ENCODE peak calls at places on chromosomes 3 and 15, in six cellular contexts. One of them, this sample, is unnamed.

GRCh38 chr15:65115542-65115941 is 542 bp upstream of the UBAP1L start:
- DNase-seq in cardiac muscle cell: no peak
- DNase-seq in activated CD8-positive, alpha-beta memory T cell treated with anti-CD3 and anti-CD28 coated beads for 24 hours: no peak
- DNase-seq in mesenteric fat pad: no peak
- DNase-seq in mucosa of gallbladder: no peak
- DNase-seq in progenitor cell of endocrine pancreas: no peak
- DNase-seq in this sample: no peak

GRCh38 chr3:194640829-194641228 is 7.6 kb upstream of the TMEM44 start:
- DNase-seq in cardiac muscle cell: no peak
- DNase-seq in activated CD8-positive, alpha-beta memory T cell treated with anti-CD3 and anti-CD28 coated beads for 24 hours: peak
- DNase-seq in mesenteric fat pad: no peak
- DNase-seq in mucosa of gallbladder: no peak
- DNase-seq in progenitor cell of endocrine pancreas: no peak
- DNase-seq in this sample: no peak

GRCh38 chr3:195876297-195877031 is 31.9 kb downstream of the TNK2 start:
- DNase-seq in cardiac muscle cell: no peak
- DNase-seq in activated CD8-positive, alpha-beta memory T cell treated with anti-CD3 and anti-CD28 coated beads for 24 hours: no peak
- DNase-seq in mesenteric fat pad: no peak
- DNase-seq in mucosa of gallbladder: peak
- DNase-seq in progenitor cell of endocrine pancreas: no peak
- DNase-seq in this sample: no peak

GRCh38 chr15:49235446-49236207 is 65.6 kb downstream of the GALK2 start:
- DNase-seq in cardiac muscle cell: peak
- DNase-seq in activated CD8-positive, alpha-beta memory T cell treated with anti-CD3 and anti-CD28 coated beads for 24 hours: peak
- DNase-seq in mesenteric fat pad: no peak
- DNase-seq in mucosa of gallbladder: peak
- DNase-seq in progenitor cell of endocrine pancreas: peak
- DNase-seq in this sample: no peak

GRCh38 chr3:16404349-16404895 is 109.1 kb downstream of the RFTN1 start:
- DNase-seq in cardiac muscle cell: no peak
- DNase-seq in activated CD8-positive, alpha-beta memory T cell treated with anti-CD3 and anti-CD28 coated beads for 24 hours: no peak
- DNase-seq in mesenteric fat pad: no peak
- DNase-seq in mucosa of gallbladder: no peak
- DNase-seq in progenitor cell of endocrine pancreas: no peak
- DNase-seq in this sample: no peak

GRCh38 chr3:108983051-108983450 is 29.4 kb upstream of the GUCA1C start:
- DNase-seq in cardiac muscle cell: no peak
- DNase-seq in activated CD8-positive, alpha-beta memory T cell treated with anti-CD3 and anti-CD28 coated beads for 24 hours: no peak
- DNase-seq in mesenteric fat pad: no peak
- DNase-seq in mucosa of gallbladder: no peak
- DNase-seq in progenitor cell of endocrine pancreas: no peak
- DNase-seq in this sample: no peak

GRCh38 chr3:64691051-64691450 is 3.3 kb upstream of the ADAMTS9 start:
- DNase-seq in cardiac muscle cell: no peak
- DNase-seq in activated CD8-positive, alpha-beta memory T cell treated with anti-CD3 and anti-CD28 coated beads for 24 hours: no peak
- DNase-seq in mesenteric fat pad: no peak
- DNase-seq in mucosa of gallbladder: no peak
- DNase-seq in progenitor cell of endocrine pancreas: no peak
- DNase-seq in this sample: no peak

GRCh38 chr3:86221601-86222000 is 769.3 kb downstream of the VGLL3 start:
- DNase-seq in cardiac muscle cell: no peak
- DNase-seq in activated CD8-positive, alpha-beta memory T cell treated with anti-CD3 and anti-CD28 coated beads for 24 hours: no peak
- DNase-seq in mesenteric fat pad: no peak
- DNase-seq in mucosa of gallbladder: no peak
- DNase-seq in progenitor cell of endocrine pancreas: no peak
- DNase-seq in this sample: no peak

GRCh38 chr15:43268111-43269105 is 1.7 kb upstream of the TGM5 start:
- DNase-seq in cardiac muscle cell: peak
- DNase-seq in activated CD8-positive, alpha-beta memory T cell treated with anti-CD3 and anti-CD28 coated beads for 24 hours: no peak
- DNase-seq in mesenteric fat pad: no peak
- DNase-seq in mucosa of gallbladder: no peak
- DNase-seq in progenitor cell of endocrine pancreas: no peak
- DNase-seq in this sample: peak

GRCh38 chr3:13572926-13573623 is 24.1 kb downstream of the FBLN2 start:
- DNase-seq in cardiac muscle cell: no peak
- DNase-seq in activated CD8-positive, alpha-beta memory T cell treated with anti-CD3 and anti-CD28 coated beads for 24 hours: no peak
- DNase-seq in mesenteric fat pad: no peak
- DNase-seq in mucosa of gallbladder: no peak
- DNase-seq in progenitor cell of endocrine pancreas: no peak
- DNase-seq in this sample: no peak

GRCh38 chr3:123285931-123286307 is 84.2 kb downstream of the SEC22A start:
- DNase-seq in cardiac muscle cell: no peak
- DNase-seq in activated CD8-positive, alpha-beta memory T cell treated with anti-CD3 and anti-CD28 coated beads for 24 hours: peak
- DNase-seq in mesenteric fat pad: no peak
- DNase-seq in mucosa of gallbladder: no peak
- DNase-seq in progenitor cell of endocrine pancreas: no peak
- DNase-seq in this sample: no peak

GRCh38 chr15:63016234-63016633 is 26.3 kb upstream of the TPM1 start:
- DNase-seq in cardiac muscle cell: no peak
- DNase-seq in activated CD8-positive, alpha-beta memory T cell treated with anti-CD3 and anti-CD28 coated beads for 24 hours: no peak
- DNase-seq in mesenteric fat pad: no peak
- DNase-seq in mucosa of gallbladder: no peak
- DNase-seq in progenitor cell of endocrine pancreas: no peak
- DNase-seq in this sample: no peak

GRCh38 chr15:85354432-85354831 is 26.0 kb upstream of the AKAP13 start:
- DNase-seq in cardiac muscle cell: no peak
- DNase-seq in activated CD8-positive, alpha-beta memory T cell treated with anti-CD3 and anti-CD28 coated beads for 24 hours: no peak
- DNase-seq in mesenteric fat pad: no peak
- DNase-seq in mucosa of gallbladder: no peak
- DNase-seq in progenitor cell of endocrine pancreas: no peak
- DNase-seq in this sample: no peak

GRCh38 chr3:36937492-36937891 is 7.4 kb downstream of the TRANK1 start:
- DNase-seq in cardiac muscle cell: no peak
- DNase-seq in activated CD8-positive, alpha-beta memory T cell treated with anti-CD3 and anti-CD28 coated beads for 24 hours: peak
- DNase-seq in mesenteric fat pad: no peak
- DNase-seq in mucosa of gallbladder: no peak
- DNase-seq in progenitor cell of endocrine pancreas: no peak
- DNase-seq in this sample: no peak

GRCh38 chr3:45950686-45951600 is 7.7 kb downstream of the CXCR6 start:
- DNase-seq in cardiac muscle cell: no peak
- DNase-seq in activated CD8-positive, alpha-beta memory T cell treated with anti-CD3 and anti-CD28 coated beads for 24 hours: peak
- DNase-seq in mesenteric fat pad: peak
- DNase-seq in mucosa of gallbladder: no peak
- DNase-seq in progenitor cell of endocrine pancreas: no peak
- DNase-seq in this sample: no peak

GRCh38 chr15:88144921-88145320 is 111.6 kb downstream of the NTRK3 start:
- DNase-seq in cardiac muscle cell: no peak
- DNase-seq in activated CD8-positive, alpha-beta memory T cell treated with anti-CD3 and anti-CD28 coated beads for 24 hours: no peak
- DNase-seq in mesenteric fat pad: no peak
- DNase-seq in mucosa of gallbladder: no peak
- DNase-seq in progenitor cell of endocrine pancreas: no peak
- DNase-seq in this sample: no peak